ENCODE peak calls at places on chromosomes 12 and 14, in six cellular contexts. D, G, I, C, P and Z are unnamed samples.

GRCh38 chr12:132476038-132476414 is 13.9 kb upstream of the FBRSL1 start:
- DNase-seq in I (no peak), D (no peak), C (no peak), P (no peak), G (no peak), Z (no peak)

GRCh38 chr12:57726151-57726883 is 12.2 kb downstream of the AGAP2 start:
- DNase-seq in I (no peak), D (peak; percentile 86), P (peak; percentile 38), G (peak; percentile 85), C (peak; percentile 81), Z (no peak)

GRCh38 chr12:51320311-51320694 is 3.7 kb downstream of the BIN2 start:
- DNase-seq in P (no peak), C (no peak), D (no peak), G (no peak), I (no peak), Z (no peak)

GRCh38 chr14:63438065-63438757 is 105.0 kb downstream of the PPP2R5E start:
- DNase-seq in I (no peak), C (peak; percentile 33), P (peak; percentile 21), G (peak; percentile 91), D (no peak), Z (peak; percentile 40)

GRCh38 chr14:100221419-100222218 is 17.3 kb upstream of the YY1 start:
- DNase-seq in P (no peak), G (no peak), D (peak; percentile 67), C (no peak), I (peak; percentile 66), Z (peak; percentile 86)

GRCh38 chr14:50527970-50528369 is 4.4 kb downstream of the MAP4K5 start:
- DNase-seq in I (no peak), C (no peak), P (no peak), G (no peak), D (no peak), Z (no peak)

GRCh38 chr14:102159841-102160240 is 20.1 kb downstream of the WDR20 start:
- DNase-seq in C (no peak), D (no peak), P (no peak), G (no peak), I (no peak), Z (no peak)

GRCh38 chr14:24195186-24196070 is at the start of gene TM9SF1:
- DNase-seq in C (peak; percentile 91), G (peak; percentile 72), I (peak; percentile 72), P (peak; percentile 30), D (peak; percentile 91), Z (peak; percentile 96)

GRCh38 chr12:4011597-4011996 is 138.4 kb upstream of the PARP11 start:
- DNase-seq in G (no peak), I (no peak), D (no peak), P (peak; percentile 41), C (no peak), Z (no peak)

GRCh38 chr14:105980224-105980623 is 453.8 kb downstream of the TMEM121 start:
- DNase-seq in D (no peak), G (no peak), C (no peak), P (no peak), I (no peak), Z (no peak)

GRCh38 chr12:100715976-100716657 is 78.5 kb upstream of the ANO4 start:
- DNase-seq in I (no peak), G (no peak), C (no peak), D (no peak), P (no peak), Z (no peak)

GRCh38 chr14:75278422-75279152 is at the start of gene FOS:
- DNase-seq in C (peak; percentile 90), G (peak; percentile 98), I (peak; percentile 72), D (peak; percentile 92), P (no peak), Z (peak; percentile 88)

GRCh38 chr12:25377475-25378179 is 126.9 kb upstream of the KRAS start:
- DNase-seq in D (no peak), P (no peak), I (no peak), C (no peak), G (no peak), Z (peak; percentile 25)

GRCh38 chr14:68621400-68622365 is 171.2 kb downstream of the ZFP36L1 start:
- DNase-seq in D (no peak), P (no peak), I (no peak), C (no peak), G (no peak), Z (no peak)

GRCh38 chr14:104345316-104346111 is 207.1 kb downstream of the KIF26A start:
- DNase-seq in I (no peak), D (peak; percentile 33), C (no peak), P (no peak), G (no peak), Z (no peak)

GRCh38 chr14:68358500-68358899 is 434.4 kb downstream of the ZFP36L1 start:
- DNase-seq in D (no peak), C (no peak), I (no peak), G (no peak), P (no peak), Z (no peak)

GRCh38 chr14:105867961-105868599 is 341.7 kb downstream of the TMEM121 start:
- DNase-seq in I (no peak), C (no peak), G (no peak), P (no peak), D (no peak), Z (no peak)

GRCh38 chr14:72888202-72888601 is 5.7 kb downstream of the DPF3 start:
- DNase-seq in G (no peak), C (no peak), D (no peak), P (no peak), I (no peak), Z (no peak)
- H3K4me3 ChIP-seq in G (no peak overlapping the region), C (no peak overlapping the region), D (no peak overlapping the region), P (no peak overlapping the region), I (no peak overlapping the region), Z (no peak overlapping the region)

GRCh38 chr12:79826267-79827128 is 108.4 kb downstream of the PPP1R12A start:
- DNase-seq in P (no peak), I (no peak), C (no peak), G (no peak), D (no peak), Z (no peak)

GRCh38 chr12:79834712-79835376 is 100.1 kb downstream of the PPP1R12A start:
- DNase-seq in C (no peak), I (no peak), D (no peak), P (no peak), G (no peak), Z (no peak)

GRCh38 chr12:79827484-79827883 is 107.4 kb downstream of the PPP1R12A start:
- DNase-seq in G (no peak), P (no peak), D (no peak), C (no peak), I (no peak), Z (no peak)

GRCh38 chr12:79835377-79835843 is 99.5 kb downstream of the PPP1R12A start:
- DNase-seq in P (no peak), C (no peak), G (no peak), I (no peak), D (no peak), Z (no peak)

GRCh38 chr12:79830425-79830824 is 104.5 kb downstream of the PPP1R12A start:
- DNase-seq in I (no peak), P (no peak), D (no peak), G (no peak), C (no peak), Z (no peak)
- TF ChIP-seq CTCF in I (no peak), P (no peak), D (no peak), G (no peak), C (no peak), Z (no peak)

GRCh38 chr14:94594441-94594840 is 13.2 kb downstream of the SERPINA5 start:
- DNase-seq in D (no peak), I (no peak), P (no peak), G (no peak), C (no peak), Z (no peak)
- H3K4me3 ChIP-seq in D (no peak overlapping the region), I (no peak overlapping the region), P (no peak overlapping the region), G (no peak overlapping the region), C (no peak overlapping the region), Z (no peak overlapping the region)

GRCh38 chr12:75101805-75102204 is 107.8 kb downstream of the KCNC2 start:
- DNase-seq in I (no peak), C (no peak), D (no peak), G (no peak), P (no peak), Z (no peak)
- TF ChIP-seq CTCF in I (no peak), C (no peak), D (no peak), G (no peak), P (no peak), Z (no peak)

GRCh38 chr12:66804555-66804954 is 125.7 kb upstream of the GRIP1 start:
- DNase-seq in D (no peak), G (no peak), I (no peak), C (no peak), P (no peak), Z (no peak)
- H3K4me3 ChIP-seq in D (no peak overlapping the region), G (no peak overlapping the region), I (no peak overlapping the region), C (no peak overlapping the region), P (no peak overlapping the region), Z (no peak overlapping the region)

GRCh38 chr14:33555710-33556350 is 395.0 kb downstream of the EGLN3 start:
- DNase-seq in D (no peak), C (no peak), I (no peak), P (no peak), G (no peak), Z (no peak)

GRCh38 chr14:33551963-33552362 is 398.9 kb downstream of the EGLN3 start:
- DNase-seq in C (no peak), D (no peak), I (no peak), P (no peak), G (no peak), Z (no peak)

GRCh38 chr14:33556382-33557121 is 394.3 kb downstream of the EGLN3 start:
- DNase-seq in C (no peak), D (no peak), G (no peak), I (no peak), P (no peak), Z (no peak)
- TF ChIP-seq CTCF in C (no peak), D (no peak), G (no peak), I (no peak), P (no peak), Z (no peak)

GRCh38 chr12:1939316-1939715 is 20.9 kb upstream of the CACNA2D4 start:
- DNase-seq in C (no peak), G (no peak), I (no peak), P (no peak), D (no peak), Z (no peak)

GRCh38 chr12:1937481-1938224 is 19.2 kb upstream of the CACNA2D4 start:
- DNase-seq in G (no peak), C (no peak), I (no peak), P (no peak), D (no peak), Z (no peak)

GRCh38 chr12:1936406-1937320 is 18.2 kb upstream of the CACNA2D4 start:
- DNase-seq in D (peak; percentile 71), G (peak; percentile 24), C (peak; percentile 67), P (no peak), I (no peak), Z (no peak)

GRCh38 chr12:1935700-1936378 is 17.4 kb upstream of the CACNA2D4 start:
- DNase-seq in G (no peak), I (no peak), P (no peak), C (no peak), D (no peak), Z (no peak)

GRCh38 chr12:1939745-1940607 is 21.5 kb upstream of the CACNA2D4 start:
- DNase-seq in D (peak; percentile 93), G (peak; percentile 81), P (peak; percentile 25), C (peak; percentile 84), I (no peak), Z (peak; percentile 88)
- H3K4me3 ChIP-seq in D (peak overlapping the region; percentile 31), G (no peak overlapping the region), P (no peak overlapping the region), C (peak overlapping the region; percentile 26), I (no peak overlapping the region), Z (no peak overlapping the region)